ENCODE peak calls at places on chromosomes 11 and 22, in four cellular contexts. Q is stomach, H is endodermal cell, M is right atrium auricular region. G is an unnamed sample.

GRCh38 chr22:47629791-47630655 is 867.6 kb downstream of the TBC1D22A start:
- DNase-seq in M (no peak), Q (peak; percentile 3), H (no peak), G (no peak)

GRCh38 chr11:62545437-62546243 is 966 bp downstream of the AHNAK start:
- DNase-seq in H (peak; percentile 93), M (peak; percentile 95), Q (peak; percentile 89), G (peak; percentile 82)

GRCh38 chr11:123753110-123753509 is 1.2 kb downstream of the OR6X1 start:
- DNase-seq in H (no peak), Q (no peak), M (no peak), G (no peak)

GRCh38 chr11:113681711-113682410 is 24.2 kb downstream of the TMPRSS5 start:
- DNase-seq in H (peak; percentile 75), M (no peak), Q (no peak), G (no peak)

GRCh38 chr11:60905551-60906113 is 753 bp downstream of the PRPF19 start:
- DNase-seq in Q (no peak), M (no peak), H (no peak), G (peak; percentile 54)

GRCh38 chr11:32311351-32312077 is 123.8 kb downstream of the WT1 start:
- DNase-seq in H (no peak), M (no peak), Q (no peak), G (no peak)

GRCh38 chr11:11622772-11623531 is 1.1 kb upstream of the GALNT18 start:
- DNase-seq in H (no peak), M (no peak), Q (no peak), G (no peak)

GRCh38 chr22:31626427-31627150 is 35.4 kb downstream of the PISD start:
- DNase-seq in Q (peak; percentile 45), H (peak; percentile 45), M (no peak), G (no peak)

GRCh38 chr11:21794306-21794705 is 398.6 kb upstream of the ANO5 start:
- DNase-seq in Q (no peak), H (no peak), M (no peak), G (no peak)

GRCh38 chr11:35688023-35688422 is 25.4 kb downstream of the TRIM44 start:
- DNase-seq in Q (no peak), H (no peak), M (no peak), G (no peak)

DNA sequence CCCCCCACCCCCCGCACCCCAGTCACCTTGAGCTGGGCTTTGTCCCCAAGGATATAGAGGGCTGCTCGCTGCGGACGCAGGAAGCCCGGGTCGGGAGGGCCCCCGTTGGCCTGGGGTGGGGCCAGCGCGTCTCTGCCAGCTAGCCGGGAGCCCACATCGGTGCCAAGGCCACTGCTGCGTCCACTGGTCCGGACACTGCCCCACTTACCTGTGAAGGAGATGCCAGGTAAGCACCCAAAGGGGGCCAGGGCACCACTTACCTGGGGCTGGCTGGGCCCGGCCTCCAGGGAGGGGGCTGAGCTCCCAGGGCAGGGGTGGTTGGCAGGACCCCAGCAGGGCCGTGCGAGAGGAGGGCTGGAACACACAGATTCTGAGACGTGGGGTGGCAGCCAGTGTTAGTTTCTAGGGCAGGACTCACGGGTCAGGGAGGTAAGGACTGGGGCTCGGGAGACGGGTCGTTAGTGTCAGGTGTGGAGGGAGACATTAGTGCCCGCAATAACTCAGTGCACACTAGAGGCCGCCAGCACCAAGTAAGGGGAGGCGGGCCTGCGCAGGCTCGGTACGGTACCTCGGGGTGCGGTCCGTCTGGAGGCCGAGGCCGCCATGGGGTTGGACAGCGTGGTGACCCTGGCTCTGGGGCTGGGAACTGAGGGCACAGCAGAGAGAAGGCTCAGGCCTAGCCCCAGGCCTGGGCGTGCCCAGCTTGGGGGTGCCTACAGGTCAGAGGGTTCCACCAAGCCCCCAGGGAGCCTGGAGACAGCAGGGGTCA is 18.2 kb downstream of the SBF1 start:
- DNase-seq in M (no peak), Q (no peak), H (peak; percentile 74), G (no peak)
- TF ChIP-seq CTCF in M (no peak), Q (no peak), H (peak; percentile 67), G (no peak)

GRCh38 chr11:2521081-2521480 is 76.3 kb downstream of the KCNQ1 start:
- DNase-seq in H (peak; percentile 26), Q (peak; percentile 24), M (no peak), G (peak; percentile 8)
- H3K4me1 ChIP-seq in H (peaks cover 24% of the 10 kb centered on the region), Q (peaks cover 19% of the 10 kb centered on the region), M (peaks cover 26% of the 10 kb centered on the region), G (peaks cover 28% of the 10 kb centered on the region)

GRCh38 chr11:70419307-70420007 is 21.1 kb downstream of the CTTN start:
- DNase-seq in Q (no peak), H (no peak), M (no peak), G (no peak)

GRCh38 chr11:70422692-70423522 is 24.6 kb downstream of the CTTN start:
- DNase-seq in M (no peak), H (no peak), Q (no peak), G (no peak)

GRCh38 chr11:70420008-70420464 is 21.7 kb downstream of the CTTN start:
- DNase-seq in M (no peak), H (no peak), Q (no peak), G (no peak)

GRCh38 chr11:70420496-70420895 is 22.2 kb downstream of the CTTN start:
- DNase-seq in M (no peak), Q (no peak), H (no peak), G (no peak)

DNA sequence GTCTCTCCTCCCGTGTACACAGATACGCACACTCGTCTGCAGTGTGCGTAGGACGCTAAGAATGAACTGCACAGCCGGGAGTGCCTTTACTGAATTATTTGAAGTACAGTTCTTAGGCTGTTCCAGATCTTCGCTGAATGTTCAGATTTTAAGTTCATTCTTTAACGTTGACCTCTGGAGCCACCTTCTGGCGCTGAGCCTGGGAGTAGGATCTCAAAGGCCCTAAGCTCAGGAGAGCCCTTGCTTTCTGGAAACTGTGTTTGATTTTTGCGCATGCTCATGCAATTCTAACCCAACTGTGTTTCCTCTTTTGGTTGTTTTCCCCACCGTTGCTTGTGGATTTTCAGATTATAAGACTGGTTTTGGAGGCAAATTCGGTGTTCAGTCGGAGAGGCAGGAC is 22.8 kb downstream of the CTTN start:
- DNase-seq in Q (no peak), M (no peak), H (no peak), G (no peak)
- TF ChIP-seq CTCF in Q (no peak), M (no peak), H (no peak), G (no peak)

DNA sequence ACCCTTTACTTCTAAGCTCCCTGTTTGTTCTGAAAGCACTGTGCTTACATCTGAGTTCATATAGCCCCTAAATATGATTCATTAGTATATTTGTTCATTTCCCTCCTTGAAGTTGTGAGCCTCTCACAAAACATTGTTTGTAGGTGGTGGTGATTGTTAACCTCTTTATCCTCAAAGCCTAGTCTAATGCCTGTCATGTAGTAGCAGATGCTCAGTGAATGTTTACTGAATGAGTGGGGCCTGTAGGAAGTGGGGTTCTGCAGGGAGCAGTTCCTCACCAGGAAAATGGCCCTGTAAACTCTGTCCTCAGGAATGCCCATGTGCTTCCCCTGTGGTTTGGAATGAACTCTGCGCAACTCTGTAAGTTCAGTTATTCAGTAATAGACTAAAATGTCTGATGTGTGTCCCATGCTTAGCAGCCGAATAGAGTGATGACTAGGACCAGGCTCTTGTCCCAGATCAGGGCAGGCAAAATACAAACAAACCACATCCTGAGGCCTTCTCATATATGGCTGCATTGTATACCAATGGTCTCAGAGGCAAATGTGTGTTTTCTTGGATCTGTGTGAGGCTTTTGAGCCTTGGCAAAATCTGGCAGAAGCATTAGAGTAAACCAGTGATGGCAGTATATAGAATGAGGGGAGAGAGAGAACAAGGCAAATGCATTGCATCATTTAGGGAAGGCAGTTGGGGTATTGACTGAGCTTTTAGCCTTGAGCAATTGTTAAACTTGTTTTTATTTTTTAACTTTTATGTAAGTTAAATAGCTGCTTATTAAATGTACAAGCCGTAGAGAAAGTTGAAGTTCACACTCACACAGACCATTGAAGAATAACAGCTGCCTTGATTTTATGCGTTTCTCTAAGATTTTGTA is 91.4 kb upstream of the BIRC3 start:
- DNase-seq in M (no peak), H (no peak), Q (no peak), G (no peak)
- H3K4me1 ChIP-seq in M (peaks cover 6% of the 10 kb centered on the region), H (peaks cover 4% of the 10 kb centered on the region), Q (peaks cover 59% of the 10 kb centered on the region), G (peaks cover 19% of the 10 kb centered on the region)

GRCh38 chr11:126411971-126412381 is 56.5 kb downstream of the ST3GAL4 start:
- DNase-seq in Q (no peak), M (peak; percentile 86), H (peak; percentile 67), G (no peak)
- TF ChIP-seq CTCF in Q (no peak), M (peak; percentile 44), H (peak; percentile 63), G (no peak)

G was measured in body of pancreas.